ENCODE peak calls at places on chromosomes 7 and 10, in four cellular contexts. Y is BJ, S is upper lobe of right lung, C is cardiac muscle cell. H is an unnamed sample.

GRCh38 chr7:140036224-140036651 is 26.5 kb downstream of the PARP12 start:
- DNase-seq in Y (no peak), S (no peak), C (no peak), H (no peak)

GRCh38 chr10:94364480-94364879 is 1.7 kb upstream of the NOC3L start:
- DNase-seq in Y (no peak), S (no peak), C (no peak), H (no peak)

GRCh38 chr10:7234109-7234508 is 176.7 kb downstream of the SFMBT2 start:
- DNase-seq in Y (no peak), S (no peak), C (no peak), H (no peak)

GRCh38 chr7:157113607-157114006 is 25.1 kb upstream of the UBE3C start:
- DNase-seq in Y (no peak), S (no peak), C (no peak), H (no peak)

GRCh38 chr7:12518920-12519681 is 51.4 kb upstream of the SCIN start:
- DNase-seq in Y (no peak), S (no peak), C (peak; percentile 25), H (no peak)

GRCh38 chr10:73850863-73851461 is 23.4 kb downstream of the CAMK2G start:
- DNase-seq in Y (peak; percentile 88), S (peak; percentile 86), C (peak; percentile 66), H (no peak)

GRCh38 chr10:101781655-101781983 is 1.6 kb downstream of the NPM3 start:
- DNase-seq in Y (no peak), S (no peak), C (no peak), H (no peak)

GRCh38 chr10:73906524-73907447 is 4.1 kb upstream of the PLAU start:
- DNase-seq in Y (peak; percentile 94), S (no peak), C (peak; percentile 74), H (peak; percentile 94)

GRCh38 chr7:26293569-26294308 is 2.1 kb downstream of the SNX10 start:
- DNase-seq in Y (no peak), S (no peak), C (no peak), H (no peak)

GRCh38 chr7:5479941-5480517 is 56.4 kb upstream of the TNRC18 start:
- DNase-seq in Y (no peak), S (no peak), C (no peak), H (no peak)

GRCh38 chr7:104973909-104974415 is 40.0 kb upstream of the KMT2E start:
- DNase-seq in Y (peak; percentile 86), S (no peak), C (no peak), H (no peak)

GRCh38 chr10:21888959-21889358 is 114.6 kb downstream of the DNAJC1 start:
- DNase-seq in Y (no peak), S (no peak), C (peak; percentile 56), H (no peak)

GRCh38 chr7:44471850-44472249 is 18.6 kb downstream of the NUDCD3 start:
- DNase-seq in Y (no peak), S (no peak), C (no peak), H (no peak)

GRCh38 chr10:10845826-10846225 is 171.8 kb upstream of the CELF2 start:
- DNase-seq in Y (no peak), S (no peak), C (no peak), H (no peak)

GRCh38 chr10:61621538-61622150 is 41.1 kb upstream of the CABCOCO1 start:
- DNase-seq in Y (no peak), S (no peak), C (peak; percentile 61), H (no peak)

GRCh38 chr10:61878411-61879051 is 23.0 kb upstream of the ARID5B start:
- DNase-seq in Y (no peak), S (no peak), C (no peak), H (no peak)

GRCh38 chr10:109977382-109977806 is 30.4 kb upstream of the ADD3 start:
- DNase-seq in Y (no peak), S (no peak), C (no peak), H (no peak)

GRCh38 chr7:170551-171363 is 21.6 kb upstream of the FAM20C start:
- DNase-seq in Y (no peak), S (peak; percentile 26), C (no peak), H (no peak)

GRCh38 chr7:18241543-18242231 is 214.0 kb upstream of the PRPS1L1 start:
- DNase-seq in Y (no peak), S (no peak), C (no peak), H (no peak)

GRCh38 chr10:30510184-30510931 is 76.4 kb downstream of the MAP3K8 start:
- DNase-seq in Y (no peak), S (no peak), C (no peak), H (no peak)

GRCh38 chr10:56286096-56286495 is 75.0 kb downstream of the ZWINT start:
- DNase-seq in Y (no peak), S (no peak), C (no peak), H (no peak)

GRCh38 chr10:96619120-96619519 is 32.3 kb upstream of the TM9SF3 start:
- DNase-seq in Y (no peak), S (no peak), C (peak; percentile 31), H (no peak)

GRCh38 chr7:50660040-50660829 is 95.0 kb upstream of the DDC start:
- DNase-seq in Y (no peak), S (peak; percentile 81), C (no peak), H (no peak)

H was measured in retinal pigment epithelial cell.